ENCODE peak calls at places on chromosomes 13 and 19, in eight cellular contexts. One of them, this sample, is unnamed.

GRCh38 chr19:1651061-1651547 is 1.3 kb downstream of the TCF3 start:
- DNase-seq in cardiac fibroblast: peak
- DNase-seq in PC-9: no peak
- DNase-seq in prostate gland: no peak
- DNase-seq in CD8-positive, alpha-beta T cell: peak
- DNase-seq in ovary: peak
- DNase-seq in hepatocyte: peak
- DNase-seq in heart left ventricle: no peak
- DNase-seq in this sample: no peak

GRCh38 chr19:55549500-55550320 is 4.4 kb upstream of the SBK3 start:
- DNase-seq in cardiac fibroblast: peak
- DNase-seq in PC-9: peak
- DNase-seq in prostate gland: no peak
- DNase-seq in CD8-positive, alpha-beta T cell: no peak
- DNase-seq in ovary: no peak
- DNase-seq in hepatocyte: peak
- DNase-seq in heart left ventricle: no peak
- DNase-seq in this sample: peak

GRCh38 chr13:30165791-30166190 is 141.6 kb downstream of the KATNAL1 start:
- DNase-seq in cardiac fibroblast: peak
- DNase-seq in PC-9: no peak
- DNase-seq in prostate gland: no peak
- DNase-seq in CD8-positive, alpha-beta T cell: no peak
- DNase-seq in ovary: no peak
- DNase-seq in hepatocyte: no peak
- DNase-seq in heart left ventricle: no peak
- DNase-seq in this sample: no peak

GRCh38 chr19:33496016-33496415 is 25.6 kb downstream of the PEPD start:
- DNase-seq in cardiac fibroblast: no peak
- DNase-seq in PC-9: no peak
- DNase-seq in prostate gland: no peak
- DNase-seq in CD8-positive, alpha-beta T cell: no peak
- DNase-seq in ovary: no peak
- DNase-seq in hepatocyte: no peak
- DNase-seq in heart left ventricle: no peak
- DNase-seq in this sample: no peak

GRCh38 chr19:10603084-10603872 is 16.2 kb upstream of the AP1M2 start:
- DNase-seq in cardiac fibroblast: peak
- DNase-seq in PC-9: peak
- DNase-seq in prostate gland: no peak
- DNase-seq in CD8-positive, alpha-beta T cell: peak
- DNase-seq in ovary: peak
- DNase-seq in hepatocyte: peak
- DNase-seq in heart left ventricle: peak
- DNase-seq in this sample: no peak

GRCh38 chr13:79398915-79399314 is 7.1 kb downstream of the RBM26 start:
- DNase-seq in cardiac fibroblast: no peak
- DNase-seq in PC-9: no peak
- DNase-seq in prostate gland: no peak
- DNase-seq in CD8-positive, alpha-beta T cell: no peak
- DNase-seq in ovary: no peak
- DNase-seq in hepatocyte: no peak
- DNase-seq in heart left ventricle: no peak
- DNase-seq in this sample: no peak

GRCh38 chr19:39372047-39372802 is 18.7 kb downstream of the PAF1 start:
- DNase-seq in cardiac fibroblast: peak
- DNase-seq in PC-9: no peak
- DNase-seq in prostate gland: peak
- DNase-seq in CD8-positive, alpha-beta T cell: no peak
- DNase-seq in ovary: peak
- DNase-seq in hepatocyte: peak
- DNase-seq in heart left ventricle: peak
- DNase-seq in this sample: peak

GRCh38 chr13:70253411-70253810 is 145.2 kb upstream of the KLHL1 start:
- DNase-seq in cardiac fibroblast: no peak
- DNase-seq in PC-9: no peak
- DNase-seq in prostate gland: no peak
- DNase-seq in CD8-positive, alpha-beta T cell: no peak
- DNase-seq in ovary: no peak
- DNase-seq in hepatocyte: no peak
- DNase-seq in heart left ventricle: no peak
- DNase-seq in this sample: no peak

GRCh38 chr13:26695891-26696311 is 64.7 kb downstream of the GPR12 start:
- DNase-seq in cardiac fibroblast: no peak
- DNase-seq in PC-9: no peak
- DNase-seq in prostate gland: no peak
- DNase-seq in CD8-positive, alpha-beta T cell: no peak
- DNase-seq in ovary: no peak
- DNase-seq in hepatocyte: no peak
- DNase-seq in heart left ventricle: no peak
- DNase-seq in this sample: no peak

DNA sequence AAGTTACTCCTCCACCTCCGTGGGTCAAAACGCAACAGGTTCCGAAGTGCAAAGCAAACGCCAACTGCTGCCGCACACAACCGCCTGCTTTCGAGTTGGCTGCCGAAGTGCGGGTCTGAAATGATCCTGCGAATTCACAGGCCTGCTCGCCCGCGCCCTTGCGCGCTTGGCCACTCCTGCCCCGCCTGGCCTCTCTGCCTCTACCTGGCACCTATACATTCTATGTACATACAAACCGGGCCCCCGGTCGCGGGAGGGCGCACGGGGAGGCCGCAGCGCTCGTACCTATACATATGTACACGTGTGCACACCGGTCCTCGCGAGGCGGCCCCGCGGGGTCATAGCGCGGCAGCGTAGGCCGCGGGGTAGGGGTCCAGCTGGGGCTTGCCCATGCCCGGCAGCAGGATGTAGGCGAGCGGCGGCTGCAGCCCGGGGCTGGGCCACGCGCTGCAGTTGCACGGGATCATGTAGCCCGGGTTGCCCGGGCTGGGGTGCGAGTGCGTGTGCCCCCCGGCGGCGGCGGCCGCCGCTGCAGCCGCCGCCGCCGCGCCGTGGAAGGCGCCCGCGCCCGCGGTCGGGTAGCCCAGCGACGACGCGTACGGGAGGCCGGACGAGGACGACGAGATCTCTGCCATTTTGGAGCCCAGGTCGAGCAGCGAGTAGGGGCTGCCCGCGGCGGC is 1.3 kb downstream of the SOX21 start:
- DNase-seq in cardiac fibroblast: peak
- DNase-seq in PC-9: no peak
- DNase-seq in prostate gland: no peak
- DNase-seq in CD8-positive, alpha-beta T cell: no peak
- DNase-seq in ovary: no peak
- DNase-seq in hepatocyte: peak
- DNase-seq in heart left ventricle: no peak
- DNase-seq in this sample: no peak
- TF ChIP-seq CTCF in cardiac fibroblast: no peak
- TF ChIP-seq CTCF in PC-9: no peak
- TF ChIP-seq CTCF in prostate gland: no peak
- TF ChIP-seq CTCF in CD8-positive, alpha-beta T cell: no peak
- TF ChIP-seq CTCF in ovary: no peak
- TF ChIP-seq CTCF in hepatocyte: peak
- TF ChIP-seq CTCF in heart left ventricle: no peak
- TF ChIP-seq CTCF in this sample: no peak

DNA sequence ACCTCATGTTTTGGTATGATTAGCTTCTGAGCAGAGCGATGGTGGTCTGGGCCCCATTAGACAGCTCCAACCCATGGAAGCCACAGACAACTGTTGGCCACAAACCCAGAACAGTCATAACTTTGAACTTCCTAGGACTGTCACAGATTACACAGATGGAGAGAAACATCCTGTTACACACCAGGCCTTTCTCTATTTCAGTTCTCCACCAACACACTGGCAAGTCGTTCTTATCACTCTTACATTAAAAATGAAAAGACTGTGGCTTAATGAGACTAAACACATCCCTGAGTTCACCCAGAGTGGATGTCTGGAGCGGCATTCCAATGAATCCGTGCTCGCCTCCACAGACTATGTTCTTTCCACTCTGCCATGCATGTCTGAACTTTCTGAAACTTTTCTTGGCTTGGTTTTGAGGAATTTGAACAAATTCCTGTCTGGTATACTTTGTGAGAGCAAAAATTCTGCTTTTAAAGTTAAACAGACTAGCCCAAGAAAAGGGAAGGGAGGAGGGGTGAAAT is 109.1 kb downstream of the NALCN start:
- DNase-seq in cardiac fibroblast: peak
- DNase-seq in PC-9: no peak
- DNase-seq in prostate gland: no peak
- DNase-seq in CD8-positive, alpha-beta T cell: no peak
- DNase-seq in ovary: no peak
- DNase-seq in hepatocyte: peak
- DNase-seq in heart left ventricle: no peak
- DNase-seq in this sample: peak
- H3K4me3 ChIP-seq in cardiac fibroblast: no peak
- H3K4me3 ChIP-seq in PC-9: no peak
- H3K4me3 ChIP-seq in prostate gland: no peak
- H3K4me3 ChIP-seq in CD8-positive, alpha-beta T cell: no peak
- H3K4me3 ChIP-seq in ovary: no peak
- H3K4me3 ChIP-seq in hepatocyte: no peak
- H3K4me3 ChIP-seq in heart left ventricle: no peak
- H3K4me3 ChIP-seq in this sample: no peak

DNA sequence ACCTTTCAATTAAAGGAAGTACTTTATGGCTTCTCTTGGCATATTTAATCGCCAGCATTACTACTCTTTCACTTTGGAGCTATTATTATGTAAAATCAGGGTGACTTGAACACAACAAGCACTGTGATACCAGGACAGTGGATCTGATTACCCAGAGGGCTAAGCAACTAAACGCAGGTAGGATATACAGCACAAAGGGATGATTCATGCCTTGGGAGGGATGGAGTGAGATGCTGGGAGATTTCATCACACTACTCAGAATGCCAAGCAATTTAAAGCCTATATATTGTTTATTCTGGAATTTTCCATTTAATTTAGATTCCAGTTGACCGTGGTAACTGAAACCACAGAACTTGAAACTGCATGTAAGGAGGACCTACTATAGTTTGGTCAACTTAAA is 254.0 kb downstream of the GPC5 start:
- DNase-seq in cardiac fibroblast: no peak
- DNase-seq in PC-9: no peak
- DNase-seq in prostate gland: no peak
- DNase-seq in CD8-positive, alpha-beta T cell: no peak
- DNase-seq in ovary: no peak
- DNase-seq in hepatocyte: no peak
- DNase-seq in heart left ventricle: no peak
- DNase-seq in this sample: no peak
- TF ChIP-seq CTCF in cardiac fibroblast: no peak
- TF ChIP-seq CTCF in PC-9: no peak
- TF ChIP-seq CTCF in prostate gland: no peak
- TF ChIP-seq CTCF in CD8-positive, alpha-beta T cell: no peak
- TF ChIP-seq CTCF in ovary: no peak
- TF ChIP-seq CTCF in hepatocyte: no peak
- TF ChIP-seq CTCF in heart left ventricle: no peak
- TF ChIP-seq CTCF in this sample: no peak

GRCh38 chr19:57010541-57010940 is 109.2 kb upstream of the USP29 start:
- DNase-seq in cardiac fibroblast: no peak
- DNase-seq in PC-9: no peak
- DNase-seq in prostate gland: no peak
- DNase-seq in CD8-positive, alpha-beta T cell: no peak
- DNase-seq in ovary: no peak
- DNase-seq in hepatocyte: no peak
- DNase-seq in heart left ventricle: no peak
- DNase-seq in this sample: no peak
- H3K4me3 ChIP-seq in cardiac fibroblast: no peak
- H3K4me3 ChIP-seq in PC-9: no peak
- H3K4me3 ChIP-seq in prostate gland: no peak
- H3K4me3 ChIP-seq in CD8-positive, alpha-beta T cell: no peak
- H3K4me3 ChIP-seq in ovary: no peak
- H3K4me3 ChIP-seq in hepatocyte: no peak
- H3K4me3 ChIP-seq in heart left ventricle: no peak
- H3K4me3 ChIP-seq in this sample: no peak

GRCh38 chr19:6372594-6373095 is at the start of gene ALKBH7:
- DNase-seq in cardiac fibroblast: peak
- DNase-seq in PC-9: peak
- DNase-seq in prostate gland: peak
- DNase-seq in CD8-positive, alpha-beta T cell: peak
- DNase-seq in ovary: peak
- DNase-seq in hepatocyte: peak
- DNase-seq in heart left ventricle: peak
- DNase-seq in this sample: peak
- TF ChIP-seq CTCF in cardiac fibroblast: no peak
- TF ChIP-seq CTCF in PC-9: no peak
- TF ChIP-seq CTCF in prostate gland: peak
- TF ChIP-seq CTCF in CD8-positive, alpha-beta T cell: no peak
- TF ChIP-seq CTCF in ovary: no peak
- TF ChIP-seq CTCF in hepatocyte: no peak
- TF ChIP-seq CTCF in heart left ventricle: no peak
- TF ChIP-seq CTCF in this sample: no peak

GRCh38 chr19:48398329-48399235 is 5.1 kb downstream of the GRIN2D start:
- DNase-seq in cardiac fibroblast: peak
- DNase-seq in PC-9: peak
- DNase-seq in prostate gland: peak
- DNase-seq in CD8-positive, alpha-beta T cell: peak
- DNase-seq in ovary: peak
- DNase-seq in hepatocyte: peak
- DNase-seq in heart left ventricle: peak
- DNase-seq in this sample: no peak

GRCh38 chr19:48401277-48401676 is 7.8 kb downstream of the GRIN2D start:
- DNase-seq in cardiac fibroblast: no peak
- DNase-seq in PC-9: peak
- DNase-seq in prostate gland: no peak
- DNase-seq in CD8-positive, alpha-beta T cell: no peak
- DNase-seq in ovary: no peak
- DNase-seq in hepatocyte: no peak
- DNase-seq in heart left ventricle: no peak
- DNase-seq in this sample: no peak

GRCh38 chr19:48397636-48398328 is 4.3 kb downstream of the GRIN2D start:
- DNase-seq in cardiac fibroblast: no peak
- DNase-seq in PC-9: no peak
- DNase-seq in prostate gland: no peak
- DNase-seq in CD8-positive, alpha-beta T cell: no peak
- DNase-seq in ovary: no peak
- DNase-seq in hepatocyte: no peak
- DNase-seq in heart left ventricle: no peak
- DNase-seq in this sample: no peak

GRCh38 chr19:48397263-48397635 is 3.8 kb downstream of the GRIN2D start:
- DNase-seq in cardiac fibroblast: no peak
- DNase-seq in PC-9: no peak
- DNase-seq in prostate gland: no peak
- DNase-seq in CD8-positive, alpha-beta T cell: no peak
- DNase-seq in ovary: no peak
- DNase-seq in hepatocyte: no peak
- DNase-seq in heart left ventricle: no peak
- DNase-seq in this sample: no peak

DNA sequence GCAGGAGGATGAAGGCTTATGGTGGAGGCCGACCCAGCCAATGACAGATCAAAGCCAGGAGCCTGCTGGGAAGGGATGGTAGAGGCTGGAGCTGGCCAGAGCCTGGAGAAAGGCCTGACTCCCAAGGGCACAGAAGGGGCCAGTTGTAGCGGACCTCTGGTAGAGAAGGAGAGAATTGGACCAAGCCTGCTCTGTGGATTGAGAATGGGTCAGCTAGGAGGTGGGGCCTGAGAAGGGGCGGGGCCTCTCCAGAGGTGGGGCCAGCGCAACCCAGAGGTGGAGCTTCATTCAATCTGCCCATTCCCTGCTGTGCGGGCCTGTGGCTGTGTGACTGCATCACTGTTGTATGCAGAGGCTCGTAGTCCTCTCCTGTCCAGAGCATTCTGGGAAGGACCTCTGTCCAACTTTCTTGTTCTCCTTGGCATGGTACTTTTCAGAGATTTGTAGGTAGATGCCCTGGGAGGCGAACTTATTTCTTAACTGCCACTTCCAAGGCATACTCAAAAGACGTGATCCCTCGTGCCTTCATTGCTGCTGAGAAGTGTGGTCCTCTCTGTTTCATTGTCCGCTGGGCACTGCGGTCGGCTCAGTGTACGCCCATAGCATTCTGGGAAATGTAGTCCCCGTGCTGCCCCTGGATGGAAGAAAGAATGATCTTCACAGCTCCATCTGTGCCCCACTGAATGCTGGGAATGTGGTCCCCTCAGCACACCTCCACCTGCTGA is 6.7 kb downstream of the GRIN2D start:
- DNase-seq in cardiac fibroblast: peak
- DNase-seq in PC-9: peak
- DNase-seq in prostate gland: no peak
- DNase-seq in CD8-positive, alpha-beta T cell: no peak
- DNase-seq in ovary: no peak
- DNase-seq in hepatocyte: peak
- DNase-seq in heart left ventricle: no peak
- DNase-seq in this sample: no peak
- H3K4me3 ChIP-seq in cardiac fibroblast: peak
- H3K4me3 ChIP-seq in PC-9: peak
- H3K4me3 ChIP-seq in prostate gland: no peak
- H3K4me3 ChIP-seq in CD8-positive, alpha-beta T cell: no peak
- H3K4me3 ChIP-seq in ovary: no peak
- H3K4me3 ChIP-seq in hepatocyte: no peak
- H3K4me3 ChIP-seq in heart left ventricle: peak
- H3K4me3 ChIP-seq in this sample: peak

This sample was measured in AG04449.